ENCODE peak calls at places on chromosomes 7 and 10, in seven cellular contexts. C is mesendoderm, B is neuronal stem cell, V is H1, U is mesenchymal stem cell, J is IMR-90, O is H9. G is an unnamed sample.

GRCh38 chr10:63630928-63631685 is 109.9 kb downstream of the REEP3 start:
- DNase-seq in C (no peak), B (no peak), V (no peak), U (no peak), J (peak; percentile 90), O (no peak), G (no peak)

GRCh38 chr10:126017961-126018560 is 121.7 kb downstream of the FANK1 start:
- DNase-seq in C (no peak), B (no peak), V (no peak), U (peak; percentile 17), J (peak; percentile 74), O (no peak), G (no peak)

GRCh38 chr7:42237162-42237821 is at the start of gene GLI3:
- DNase-seq in C (peak; percentile 96), B (peak; percentile 94), V (no peak), U (peak; percentile 96), J (peak; percentile 93), O (peak; percentile 88), G (peak; percentile 92)

GRCh38 chr7:144784943-144785342 is 50.9 kb downstream of the TPK1 start:
- DNase-seq in C (peak; percentile 18), B (no peak), V (no peak), U (no peak), J (no peak), O (no peak), G (no peak)

GRCh38 chr7:15678646-15679045 is 7.8 kb downstream of the MEOX2 start:
- DNase-seq in C (no peak), B (no peak), V (no peak), U (no peak), J (no peak), O (no peak), G (no peak)

GRCh38 chr7:7173956-7174632 is 8.2 kb upstream of the C1GALT1 start:
- DNase-seq in C (no peak), B (no peak), V (no peak), U (no peak), J (no peak), O (no peak), G (peak; percentile 30)

GRCh38 chr10:35195361-35196306 is 69.0 kb downstream of the CREM start:
- DNase-seq in C (peak; percentile 92), B (peak; percentile 59), V (no peak), U (peak; percentile 99), J (peak; percentile 99), O (peak; percentile 60), G (peak; percentile 90)

GRCh38 chr10:112634096-112634830 is 187.2 kb downstream of the VTI1A start:
- DNase-seq in C (no peak), B (no peak), V (no peak), U (peak; percentile 62), J (peak; percentile 21), O (no peak), G (peak; percentile 50)

GRCh38 chr10:72309290-72310240 is 35.8 kb downstream of the DDIT4 start:
- DNase-seq in C (no peak), B (no peak), V (no peak), U (no peak), J (peak; percentile 38), O (no peak), G (no peak)

GRCh38 chr10:112361951-112362770 is 11.8 kb upstream of the ACSL5 start:
- DNase-seq in C (peak; percentile 78), B (no peak), V (no peak), U (peak; percentile 68), J (peak; percentile 37), O (peak; percentile 43), G (peak; percentile 62)

GRCh38 chr7:84022686-84023308 is 171.8 kb downstream of the SEMA3A start:
- DNase-seq in C (peak; percentile 31), B (no peak), V (no peak), U (peak; percentile 21), J (peak; percentile 37), O (no peak), G (no peak)

GRCh38 chr10:30039988-30040387 is 19.4 kb downstream of the JCAD start:
- DNase-seq in C (no peak), B (no peak), V (no peak), U (no peak), J (no peak), O (no peak), G (no peak)

GRCh38 chr10:51649064-51649463 is 50.3 kb downstream of the CSTF2T start:
- DNase-seq in C (peak; percentile 6), B (no peak), V (no peak), U (peak; percentile 1), J (peak; percentile 59), O (no peak), G (peak; percentile 20)

GRCh38 chr10:19347592-19347991 is 299.0 kb downstream of the MALRD1 start:
- DNase-seq in C (peak; percentile 26), B (peak; percentile 2), V (no peak), U (no peak), J (no peak), O (no peak), G (peak; percentile 17)

GRCh38 chr10:43273543-43273942 is 6.7 kb upstream of the RASGEF1A start:
- DNase-seq in C (no peak), B (no peak), V (no peak), U (no peak), J (no peak), O (no peak), G (no peak)

GRCh38 chr10:12455774-12456173 is 106.4 kb downstream of the CAMK1D start:
- DNase-seq in C (no peak), B (no peak), V (no peak), U (peak; percentile 41), J (no peak), O (no peak), G (no peak)

GRCh38 chr7:124130-124949 is 68.0 kb upstream of the FAM20C start:
- DNase-seq in C (no peak), B (no peak), V (no peak), U (no peak), J (no peak), O (no peak), G (peak; percentile 35)

GRCh38 chr7:4762121-4763055 is 13.0 kb upstream of the AP5Z1 start:
- DNase-seq in C (no peak), B (no peak), V (no peak), U (no peak), J (no peak), O (no peak), G (no peak)

GRCh38 chr7:116177009-116177408 is 33.3 kb upstream of the TES start:
- DNase-seq in C (no peak), B (no peak), V (no peak), U (no peak), J (peak; percentile 90), O (no peak), G (peak; percentile 94)

GRCh38 chr10:89348458-89348857 is 20.7 kb downstream of the IFIT3 start:
- DNase-seq in C (peak; percentile 61), B (no peak), V (no peak), U (no peak), J (no peak), O (no peak), G (no peak)

GRCh38 chr7:112162161-112163020 is 43.8 kb downstream of the DOCK4 start:
- DNase-seq in C (peak; percentile 96), B (peak; percentile 78), V (peak; percentile 63), U (peak; percentile 78), J (peak; percentile 58), O (peak; percentile 89), G (no peak)

GRCh38 chr10:79139124-79139835 is 70.5 kb downstream of the ZMIZ1 start:
- DNase-seq in C (no peak), B (no peak), V (no peak), U (peak; percentile 99), J (peak; percentile 97), O (no peak), G (peak; percentile 62)

GRCh38 chr10:43124574-43125273 is 13.5 kb upstream of the CSGALNACT2 start:
- DNase-seq in C (no peak), B (no peak), V (no peak), U (no peak), J (no peak), O (peak; percentile 7), G (no peak)

DNA sequence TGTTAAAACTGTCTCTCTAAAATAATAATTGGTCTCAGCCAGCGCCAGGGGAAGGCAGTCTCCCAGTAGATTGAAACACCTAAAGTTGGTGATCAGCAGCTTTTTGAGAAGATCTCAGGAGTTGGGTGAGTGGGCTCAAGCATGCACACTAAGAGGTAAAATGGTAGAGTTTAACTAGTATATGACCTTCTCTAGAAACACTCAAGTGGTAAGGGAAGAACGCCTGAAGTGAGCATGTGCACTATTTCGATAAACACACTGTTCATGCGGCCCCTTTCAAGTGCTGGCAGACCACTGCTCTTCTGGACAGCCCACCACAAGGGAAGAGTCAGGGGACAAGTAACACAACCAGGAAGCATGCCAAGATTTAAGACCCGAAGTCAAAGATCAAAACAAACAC is 519.5 kb upstream of the ZWINT start:
- DNase-seq in C (no peak), B (no peak), V (no peak), U (no peak), J (no peak), O (no peak), G (no peak)
- H3K4ac ChIP-seq in C (no peak overlapping the region), B (no peak overlapping the region), V (no peak overlapping the region), U (no peak overlapping the region), J (no peak overlapping the region), O (no peak overlapping the region), G (no peak overlapping the region)

GRCh38 chr7:46386428-46387399 is 465.6 kb upstream of the IGFBP3 start:
- DNase-seq in C (peak; percentile 35), B (no peak), V (no peak), U (peak; percentile 13), J (peak; percentile 4), O (no peak), G (peak; percentile 14)
- H3K79me1 ChIP-seq in C (no peaks in the 10 kb centered on the region), B (no peaks in the 10 kb centered on the region), V (no peaks in the 10 kb centered on the region), U (no peaks in the 10 kb centered on the region), J (no peaks in the 10 kb centered on the region), O (no peaks in the 10 kb centered on the region), G (peaks cover 2% of the 10 kb centered on the region)

GRCh38 chr10:92834981-92835380 is 13.3 kb upstream of the EXOC6 start:
- DNase-seq in C (no peak), B (no peak), V (no peak), U (no peak), J (peak; percentile 73), O (no peak), G (no peak)

GRCh38 chr10:92832121-92832520 is 16.2 kb upstream of the EXOC6 start:
- DNase-seq in C (no peak), B (no peak), V (no peak), U (no peak), J (no peak), O (no peak), G (peak; percentile 75)

GRCh38 chr10:92837462-92837861 is 10.9 kb upstream of the EXOC6 start:
- DNase-seq in C (no peak), B (no peak), V (no peak), U (no peak), J (no peak), O (no peak), G (no peak)

GRCh38 chr10:92832998-92833642 is 15.2 kb upstream of the EXOC6 start:
- DNase-seq in C (no peak), B (no peak), V (no peak), U (no peak), J (no peak), O (no peak), G (peak; percentile 23)

DNA sequence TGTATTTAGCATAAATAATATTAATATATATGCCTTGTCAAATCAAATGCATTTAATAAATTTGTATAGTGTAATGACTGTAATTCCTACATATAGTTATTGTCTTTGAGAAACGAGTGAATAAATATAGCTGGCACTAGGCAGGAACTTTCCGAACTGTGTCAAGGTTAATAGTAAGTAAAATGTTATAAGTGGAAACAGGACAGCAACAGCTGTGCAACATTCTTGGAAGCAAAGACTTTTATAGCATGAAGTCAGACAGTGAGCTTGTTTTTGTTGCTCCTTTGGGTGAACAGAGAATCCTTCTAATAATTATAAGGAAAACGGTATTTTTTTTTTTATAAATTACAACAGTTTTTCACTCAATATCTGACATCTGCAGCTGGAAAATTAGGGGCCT is 14.0 kb upstream of the EXOC6 start:
- DNase-seq in C (no peak), B (no peak), V (no peak), U (no peak), J (peak; percentile 41), O (no peak), G (no peak)
- H3K4ac ChIP-seq in C (no peak overlapping the region), B (no peak overlapping the region), V (no peak overlapping the region), U (no peak overlapping the region), J (peak overlapping the region; percentile 86), O (no peak overlapping the region), G (no peak overlapping the region)

GRCh38 chr10:101691081-101691480 is 3.9 kb downstream of the FBXW4 start:
- DNase-seq in C (no peak), B (no peak), V (no peak), U (no peak), J (no peak), O (no peak), G (no peak)
- H3K79me1 ChIP-seq in C (peaks cover 12% of the 10 kb centered on the region), B (peaks cover 2% of the 10 kb centered on the region), V (no peaks in the 10 kb centered on the region), U (peaks cover 27% of the 10 kb centered on the region), J (peaks cover 69% of the 10 kb centered on the region), O (peaks cover 3% of the 10 kb centered on the region), G (peaks cover 11% of the 10 kb centered on the region)

G was measured in trophoblast cell.